ENCODE peak calls at places on chromosomes 5 and 9, in seven cellular contexts. F is cardiac muscle cell; R is effector memory CD4-positive, alpha-beta T cell; L is activated T-helper 1 cell treated with Interleukin-2 at 50 U/mL for 16 hours; T is fibroblast of the aortic adventitia; E is Daoy; B is NCI-H1436. U is an unnamed sample.
A peak's percentile ranks its signal among the peaks of the same experiment; 100 is the strongest.

GRCh38 chr5:112951124-112951702 is 25.4 kb upstream of the DCP2 start:
- DNase-seq in F (no peak), R (no peak), L (no peak), T (no peak), E (no peak), B (no peak), U (no peak)

GRCh38 chr5:116002116-116002906 is 30.0 kb upstream of the ARL14EPL start:
- DNase-seq in F (peak; percentile 25), R (no peak), L (no peak), T (peak; percentile 49), E (no peak), B (no peak), U (no peak)

GRCh38 chr9:114507726-114508125 is 2.5 kb upstream of the WHRN start:
- DNase-seq in F (peak; percentile 41), R (no peak), L (no peak), T (peak; percentile 19), E (no peak), B (peak; percentile 18), U (no peak)

GRCh38 chr5:34804398-34804797 is 34.6 kb upstream of the TTC23L start:
- DNase-seq in F (no peak), R (no peak), L (no peak), T (no peak), E (no peak), B (no peak), U (no peak)

GRCh38 chr9:77953590-77953989 is 78.0 kb downstream of the GNAQ start:
- DNase-seq in F (no peak), R (no peak), L (no peak), T (no peak), E (no peak), B (no peak), U (no peak)

GRCh38 chr5:102231693-102232619 is 64.1 kb downstream of the SLCO4C1 start:
- DNase-seq in F (no peak), R (no peak), L (no peak), T (no peak), E (no peak), B (no peak), U (no peak)

GRCh38 chr5:38078161-38078560 is 180.2 kb upstream of the EGFLAM start:
- DNase-seq in F (peak; percentile 32), R (no peak), L (no peak), T (no peak), E (peak; percentile 19), B (no peak), U (no peak)

GRCh38 chr5:72634444-72634843 is 127.2 kb upstream of the ZNF366 start:
- DNase-seq in F (no peak), R (no peak), L (no peak), T (no peak), E (peak; percentile 35), B (no peak), U (no peak)

GRCh38 chr5:55303238-55303690 is 4.2 kb downstream of the DHX29 start:
- DNase-seq in F (peak; percentile 90), R (no peak), L (no peak), T (peak; percentile 74), E (peak; percentile 55), B (no peak), U (no peak)

GRCh38 chr9:111175350-111175749 is 137.1 kb upstream of the LPAR1 start:
- DNase-seq in F (no peak), R (no peak), L (no peak), T (no peak), E (no peak), B (no peak), U (no peak)

GRCh38 chr5:34717426-34718327 is 61.5 kb downstream of the RAI14 start:
- DNase-seq in F (peak; percentile 88), R (no peak), L (no peak), T (peak; percentile 90), E (peak; percentile 94), B (no peak), U (no peak)

GRCh38 chr5:119082691-119083090 is 11.8 kb downstream of the DMXL1 start:
- DNase-seq in F (no peak), R (no peak), L (no peak), T (no peak), E (no peak), B (no peak), U (no peak)

GRCh38 chr9:6024035-6024554 is 8.7 kb upstream of the RANBP6 start:
- DNase-seq in F (no peak), R (no peak), L (no peak), T (no peak), E (peak; percentile 22), B (peak; percentile 19), U (no peak)

U was measured in effector CD8-positive, alpha-beta T cell.